ENCODE peak calls at places on chromosomes 7 and 10, in ten cellular contexts. N is germinal center; J is stimulated activated CD4-positive, alpha-beta T cell treated with anti-CD3 and anti-CD28 coated beads, Interleukin-4, amount 100 ng/mL, for 1 hour; Z is activated naive CD4-positive, alpha-beta T cell; C is iPS-NIHi11; G is mesendoderm; A is activated T-helper 1 cell treated with Interleukin-2 at 50 U/mL for 16 hours; R is activated T-cell treated with anti-CD3 and anti-CD28 coated beads, Interleukin-2, amount 50 U/mL, for 72 hours; Y is HT-29; M is DMS153. T is an unnamed sample.

GRCh38 chr7:2129376-2130375 is 103.1 kb downstream of the MAD1L1 start:
- DNase-seq in Y (no peak), C (no peak), Z (no peak), R (no peak), J (no peak), G (no peak), M (peak), N (peak), A (no peak), T (peak)

GRCh38 chr7:39952378-39952777 is 2.3 kb downstream of the CDK13 start:
- DNase-seq in Z (no peak), N (no peak), Y (peak), A (no peak), G (no peak), C (no peak), M (no peak), J (no peak), R (no peak), T (peak)

GRCh38 chr7:12161146-12161545 is 49.9 kb upstream of the TMEM106B start:
- DNase-seq in J (no peak), M (no peak), Z (no peak), N (no peak), R (no peak), G (peak), C (no peak), A (no peak), Y (no peak), T (no peak)

GRCh38 chr10:65518379-65518778 is 1407.5 kb upstream of the LRRTM3 start:
- DNase-seq in M (no peak), N (no peak), G (peak), Z (no peak), A (no peak), J (no peak), Y (no peak), C (no peak), R (no peak), T (no peak)

GRCh38 chr7:75989084-75989725 is 5.2 kb downstream of the TMEM120A start:
- DNase-seq in A (no peak), Z (no peak), N (no peak), J (no peak), C (no peak), R (no peak), G (peak), M (no peak), Y (no peak), T (no peak)

GRCh38 chr10:132788180-132788830 is 2.4 kb upstream of the NKX6-2 start:
- DNase-seq in Z (no peak), Y (no peak), A (no peak), G (peak), R (peak), C (peak), N (no peak), M (no peak), J (no peak), T (no peak)

GRCh38 chr10:5854178-5854570 is 35.5 kb downstream of the ANKRD16 start:
- DNase-seq in Z (no peak), N (no peak), J (no peak), Y (no peak), M (no peak), R (no peak), G (no peak), A (no peak), C (no peak), T (no peak)

GRCh38 chr7:27149817-27150567 is 2.4 kb downstream of the HOXA3 start:
- DNase-seq in N (no peak), A (no peak), J (no peak), Y (peak), G (no peak), C (no peak), Z (no peak), R (no peak), M (no peak), T (peak)

GRCh38 chr10:28312572-28312971 is 9.7 kb upstream of the MPP7 start:
- DNase-seq in C (no peak), A (no peak), G (no peak), Z (no peak), N (no peak), R (no peak), Y (no peak), J (no peak), M (no peak), T (no peak)

GRCh38 chr7:130822642-130823041 is 88.6 kb upstream of the KLF14 start:
- DNase-seq in C (no peak), Y (no peak), G (no peak), N (no peak), J (no peak), Z (no peak), R (no peak), A (no peak), M (no peak), T (peak)

GRCh38 chr7:55309040-55309991 is 55.8 kb upstream of the LANCL2 start:
- DNase-seq in J (peak), Y (no peak), Z (no peak), M (no peak), N (no peak), G (no peak), R (peak), C (no peak), A (peak), T (no peak)

GRCh38 chr7:98423043-98423442 is 22.2 kb upstream of the BAIAP2L1 start:
- DNase-seq in R (no peak), J (no peak), G (peak), M (no peak), Y (no peak), Z (no peak), C (peak), N (no peak), A (no peak), T (peak)

GRCh38 chr10:59499460-59499859 is 137.1 kb upstream of the FAM13C start:
- DNase-seq in Z (no peak), R (no peak), A (no peak), M (no peak), J (no peak), Y (no peak), N (no peak), G (no peak), C (no peak), T (no peak)

GRCh38 chr7:23622469-23622868 is 25.3 kb downstream of the CCDC126 start:
- DNase-seq in C (no peak), A (no peak), R (no peak), Y (no peak), G (no peak), N (no peak), M (no peak), Z (no peak), J (no peak), T (no peak)

GRCh38 chr7:27174077-27175004 is at the start of gene HOXA10:
- DNase-seq in Y (peak), G (no peak), R (no peak), J (no peak), C (peak), N (no peak), M (no peak), A (no peak), Z (no peak), T (no peak)

GRCh38 chr7:98836811-98837631 is 32.8 kb downstream of the TMEM130 start:
- DNase-seq in J (peak), N (peak), Y (peak), G (peak), C (peak), Z (no peak), A (no peak), M (peak), R (peak), T (peak)

GRCh38 chr10:99394256-99394655 is 36.2 kb downstream of the GOT1 start:
- DNase-seq in N (no peak), Y (no peak), A (no peak), M (peak), C (no peak), G (peak), Z (no peak), R (no peak), J (no peak), T (peak)

GRCh38 chr7:32618470-32618869 is 123.2 kb downstream of the AVL9 start:
- DNase-seq in Y (no peak), Z (no peak), M (no peak), N (no peak), R (no peak), A (no peak), G (no peak), C (no peak), J (no peak), T (no peak)

GRCh38 chr10:119663866-119664698 is 12.9 kb downstream of the BAG3 start:
- DNase-seq in G (peak), R (no peak), J (no peak), N (no peak), M (no peak), Z (no peak), A (peak), Y (no peak), C (no peak), T (peak)

GRCh38 chr7:121001932-121002754 is 13.6 kb downstream of the CPED1 start:
- DNase-seq in R (no peak), C (no peak), Z (no peak), J (no peak), N (no peak), Y (no peak), G (no peak), A (no peak), M (no peak), T (no peak)

GRCh38 chr10:114376523-114376922 is 27.8 kb downstream of the AFAP1L2 start:
- DNase-seq in Y (no peak), N (no peak), G (no peak), C (no peak), R (no peak), Z (no peak), J (no peak), M (no peak), A (no peak), T (no peak)

GRCh38 chr7:128344431-128344774 is 695 bp upstream of the RBM28 start:
- DNase-seq in G (no peak), N (no peak), C (no peak), Z (no peak), M (no peak), A (no peak), R (no peak), J (no peak), Y (no peak), T (no peak)

GRCh38 chr10:114492351-114493037 is 88.2 kb upstream of the AFAP1L2 start:
- DNase-seq in A (no peak), J (peak), Z (no peak), M (no peak), Y (no peak), C (no peak), G (peak), R (peak), N (no peak), T (peak)

GRCh38 chr10:113062977-113063967 is 113.2 kb downstream of the TCF7L2 start:
- DNase-seq in J (no peak), N (no peak), A (no peak), Y (no peak), C (peak), G (peak), R (no peak), Z (no peak), M (no peak), T (no peak)

GRCh38 chr10:35058134-35058533 is 32.0 kb downstream of the CUL2 start:
- DNase-seq in G (no peak), M (no peak), Y (no peak), R (no peak), J (no peak), N (no peak), Z (no peak), C (peak), A (no peak), T (no peak)

GRCh38 chr7:102097601-102098161 is 189.0 kb upstream of the SH2B2 start:
- DNase-seq in A (no peak), C (no peak), G (no peak), Z (no peak), Y (peak), M (no peak), J (no peak), R (no peak), N (no peak), T (no peak)

GRCh38 chr7:19899517-19899916 is 126.1 kb upstream of the TMEM196 start:
- DNase-seq in G (no peak), A (no peak), M (no peak), R (no peak), C (no peak), Y (peak), Z (no peak), J (no peak), N (no peak), T (no peak)

GRCh38 chr10:117536862-117537435 is 5.6 kb upstream of the EMX2 start:
- DNase-seq in G (peak), Z (no peak), J (no peak), R (no peak), A (no peak), C (no peak), M (no peak), N (no peak), Y (no peak), T (peak)

GRCh38 chr7:104264281-104264680 is 56.5 kb upstream of the ORC5 start:
- DNase-seq in A (no peak), Y (no peak), J (no peak), M (no peak), C (no peak), N (no peak), R (no peak), Z (no peak), G (no peak), T (no peak)

GRCh38 chr7:4682621-4683042 is 537 bp downstream of the FOXK1 start:
- DNase-seq in M (peak), Z (peak), J (peak), A (peak), R (peak), N (no peak), G (peak), C (peak), Y (peak), T (peak)

GRCh38 chr10:10870523-10871241 is 147.0 kb upstream of the CELF2 start:
- DNase-seq in N (no peak), R (no peak), A (no peak), G (peak), M (no peak), Y (no peak), J (no peak), Z (no peak), C (no peak), T (no peak)

GRCh38 chr7:47571355-47572100 is 10.4 kb downstream of the TNS3 start:
- DNase-seq in J (no peak), N (no peak), G (peak), Z (no peak), A (no peak), C (no peak), Y (peak), R (no peak), M (peak), T (peak)

GRCh38 chr7:116075351-116076145 is 45.0 kb upstream of the TFEC start:
- DNase-seq in Z (no peak), A (no peak), R (no peak), G (peak), C (no peak), J (no peak), M (no peak), Y (no peak), N (no peak), T (no peak)

GRCh38 chr7:28847681-28848080 is 110.4 kb downstream of the TRIL start:
- DNase-seq in M (no peak), R (no peak), Y (no peak), A (no peak), C (no peak), Z (no peak), J (no peak), G (no peak), N (no peak), T (no peak)

GRCh38 chr10:11225935-11226334 is 208.3 kb downstream of the CELF2 start:
- DNase-seq in R (peak), J (peak), C (no peak), M (peak), A (no peak), G (no peak), N (no peak), Y (no peak), Z (no peak), T (peak)

GRCh38 chr7:110960811-110961210 is 130.1 kb upstream of the LRRN3 start:
- DNase-seq in C (no peak), Y (no peak), G (no peak), A (no peak), N (no peak), R (no peak), J (no peak), M (no peak), Z (no peak), T (no peak)